ENCODE peak calls at places on chromosome 1, in five cellular contexts. E is KBM-7; C is cardiac muscle cell; F is skeletal muscle cell; D is activated CD8-positive, alpha-beta memory T cell treated with anti-CD3 and anti-CD28 coated beads, Interleukin-2, amount 50 U/mL, for 4 hours. L is an unnamed sample.

GRCh38 chr1:101316276-101316675 is 79.5 kb downstream of the S1PR1 start:
- DNase-seq in E (no peak), C (no peak), F (no peak), D (no peak), L (no peak)

GRCh38 chr1:199335496-199335895 is 692.0 kb upstream of the NR5A2 start:
- DNase-seq in E (no peak), C (no peak), F (no peak), D (no peak), L (no peak)

GRCh38 chr1:189357317-189357716 is 1120.3 kb downstream of the BRINP3 start:
- DNase-seq in E (no peak), C (no peak), F (no peak), D (no peak), L (no peak)

GRCh38 chr1:184755226-184756065 is 788 bp upstream of the EDEM3 start:
- DNase-seq in E (peak; percentile 54), C (peak; percentile 23), F (peak; percentile 17), D (no peak), L (peak; percentile 1)

GRCh38 chr1:197761654-197762053 is 13.6 kb downstream of the DENND1B start:
- DNase-seq in E (peak; percentile 48), C (no peak), F (no peak), D (no peak), L (no peak)

GRCh38 chr1:89739013-89739843 is 81.6 kb upstream of the LRRC8D start:
- DNase-seq in E (no peak), C (no peak), F (no peak), D (peak; percentile 48), L (no peak)

GRCh38 chr1:234371414-234371813 is 1.8 kb upstream of the COA6 start:
- DNase-seq in E (no peak), C (no peak), F (no peak), D (no peak), L (no peak)

GRCh38 chr1:240091201-240091600 is 482 bp upstream of the FMN2 start:
- DNase-seq in E (no peak), C (no peak), F (no peak), D (no peak), L (no peak)

GRCh38 chr1:49163041-49163440 is 386.4 kb upstream of the BEND5 start:
- DNase-seq in E (no peak), C (no peak), F (peak; percentile 27), D (no peak), L (no peak)

GRCh38 chr1:110544753-110545152 is 25.8 kb upstream of the KCNA10 start:
- DNase-seq in E (no peak), C (no peak), F (no peak), D (no peak), L (no peak)

GRCh38 chr1:243718893-243719292 is 131.2 kb downstream of the AKT3 start:
- DNase-seq in E (no peak), C (no peak), F (no peak), D (no peak), L (peak; percentile 41)

GRCh38 chr1:167093863-167094516 is at the start of gene STYXL2:
- DNase-seq in E (peak; percentile 70), C (peak; percentile 85), F (no peak), D (no peak), L (no peak)

GRCh38 chr1:209354111-209354839 is 229.2 kb upstream of the CAMK1G start:
- DNase-seq in E (peak; percentile 69), C (peak; percentile 95), F (peak; percentile 76), D (peak; percentile 22), L (peak; percentile 75)

GRCh38 chr1:217343907-217344306 is 287.0 kb downstream of the GPATCH2 start:
- DNase-seq in E (no peak), C (no peak), F (no peak), D (no peak), L (no peak)

GRCh38 chr1:167136191-167136614 is 42.3 kb downstream of the STYXL2 start:
- DNase-seq in E (peak; percentile 20), C (no peak), F (peak; percentile 54), D (no peak), L (no peak)

GRCh38 chr1:64598100-64598571 is 128.2 kb downstream of the CACHD1 start:
- DNase-seq in E (no peak), C (peak; percentile 80), F (peak; percentile 18), D (no peak), L (peak; percentile 39)

GRCh38 chr1:85708826-85709222 is 591 bp upstream of the ZNHIT6 start:
- DNase-seq in E (no peak), C (no peak), F (no peak), D (no peak), L (no peak)

GRCh38 chr1:5368211-5368610 is 624.0 kb downstream of the NPHP4 start:
- DNase-seq in E (no peak), C (no peak), F (no peak), D (no peak), L (no peak)

GRCh38 chr1:19033926-19034680 is 77.6 kb upstream of the IFFO2 start:
- DNase-seq in E (no peak), C (no peak), F (no peak), D (no peak), L (no peak)